ENCODE peak calls at places on chromosomes 1 and 21, in nine cellular contexts. C is H7; E is keratinocyte; A is activated CD4-positive, CD25-positive, alpha-beta regulatory T cell treated with anti-CD3 and anti-CD28 coated beads, Interleukin-2, amount 50 U/mL, for 16 hours; D is NCI-H226; H is ACHN; O is germinal center; Q is astrocyte of the spinal cord; U is esophagus squamous epithelium. J is an unnamed sample.

GRCh38 chr1:212440419-212440818 is 7.7 kb downstream of the NENF start:
- DNase-seq in C (no peak), E (no peak), A (no peak), D (no peak), H (no peak), O (no peak), Q (no peak), U (no peak), J (no peak)

GRCh38 chr1:231841616-231842344 is 215.2 kb downstream of the DISC1 start:
- DNase-seq in C (no peak), E (no peak), A (no peak), D (no peak), H (peak; percentile 76), O (no peak), Q (peak; percentile 32), U (no peak), J (peak; percentile 38)

GRCh38 chr1:112544011-112544688 is 35.4 kb downstream of the WNT2B start:
- DNase-seq in C (no peak), E (peak; percentile 68), A (no peak), D (peak; percentile 89), H (peak; percentile 94), O (no peak), Q (peak; percentile 93), U (no peak), J (peak; percentile 97)

GRCh38 chr1:94050263-94050662 is 70.7 kb downstream of the ABCA4 start:
- DNase-seq in C (no peak), E (no peak), A (no peak), D (peak; percentile 33), H (no peak), O (no peak), Q (no peak), U (no peak), J (no peak)

GRCh38 chr1:234956821-234957329 is 171.8 kb downstream of the TOMM20 start:
- DNase-seq in C (peak; percentile 80), E (no peak), A (no peak), D (no peak), H (no peak), O (no peak), Q (no peak), U (no peak), J (no peak)

GRCh38 chr1:32454726-32455125 is 10.1 kb upstream of the ZBTB8B start:
- DNase-seq in C (peak; percentile 42), E (no peak), A (no peak), D (no peak), H (no peak), O (no peak), Q (no peak), U (no peak), J (peak; percentile 22)

GRCh38 chr1:240562779-240563178 is 49.2 kb downstream of the GREM2 start:
- DNase-seq in C (no peak), E (no peak), A (no peak), D (no peak), H (no peak), O (no peak), Q (no peak), U (no peak), J (no peak)

GRCh38 chr1:12436817-12437599 is 181.0 kb downstream of the DHRS3 start:
- DNase-seq in C (no peak), E (peak; percentile 55), A (no peak), D (peak; percentile 58), H (no peak), O (no peak), Q (peak; percentile 79), U (no peak), J (peak; percentile 91)

GRCh38 chr1:213120961-213121360 is 69.9 kb downstream of the RPS6KC1 start:
- DNase-seq in C (no peak), E (no peak), A (no peak), D (no peak), H (no peak), O (no peak), Q (no peak), U (no peak), J (no peak)

GRCh38 chr1:97190326-97190725 is 468.7 kb downstream of the PTBP2 start:
- DNase-seq in C (no peak), E (no peak), A (no peak), D (peak; percentile 63), H (peak; percentile 55), O (no peak), Q (peak; percentile 59), U (no peak), J (peak; percentile 68)

GRCh38 chr21:34544032-34544496 is 32.1 kb upstream of the KCNE1 start:
- DNase-seq in C (peak; percentile 68), E (peak; percentile 61), A (peak; percentile 12), D (peak; percentile 65), H (peak; percentile 64), O (peak; percentile 53), Q (peak; percentile 72), U (no peak), J (peak; percentile 80)

GRCh38 chr1:66557157-66557556 is 23.2 kb downstream of the SGIP1 start:
- DNase-seq in C (no peak), E (no peak), A (no peak), D (no peak), H (no peak), O (no peak), Q (no peak), U (no peak), J (no peak)

GRCh38 chr1:229970714-229971113 is 96.3 kb upstream of the GALNT2 start:
- DNase-seq in C (no peak), E (no peak), A (no peak), D (no peak), H (no peak), O (no peak), Q (no peak), U (no peak), J (no peak)

GRCh38 chr1:8120693-8121260 is 94.7 kb upstream of the ERRFI1 start:
- DNase-seq in C (peak; percentile 12), E (no peak), A (no peak), D (no peak), H (no peak), O (no peak), Q (no peak), U (no peak), J (peak; percentile 76)

GRCh38 chr1:21317035-21317689 is 26.9 kb upstream of the ECE1 start:
- DNase-seq in C (peak; percentile 24), E (no peak), A (no peak), D (no peak), H (no peak), O (no peak), Q (no peak), U (no peak), J (peak; percentile 81)